ENCODE peak calls at places on chromosomes 16 and 17, in eight cellular contexts. N is naive thymus-derived CD4-positive, alpha-beta T cell; L is NCI-H748 treated with DMSO at 0.1 percent for 48 hours; K is omental fat pad; P is cardiac fibroblast; C is transverse colon; Y is T follicular helper cell; B is stimulated activated CD4-positive, alpha-beta T cell treated with anti-CD3 and anti-CD28 coated beads, Interleukin-1b, Interleukin-23, amount 100 ng/mL, for 24 hours. Z is an unnamed sample.

GRCh38 chr17:76146053-76146875 is 5.2 kb upstream of the FOXJ1 start:
- DNase-seq in N (no peak), L (no peak), K (no peak), P (peak; percentile 2), C (no peak), Y (no peak), B (no peak), Z (no peak)

GRCh38 chr16:65070831-65071230 is 51.0 kb downstream of the CDH11 start:
- DNase-seq in N (no peak), L (no peak), K (no peak), P (peak; percentile 99), C (peak; percentile 52), Y (no peak), B (no peak), Z (peak; percentile 15)

GRCh38 chr17:9987779-9988585 is 82.9 kb upstream of the RCVRN start:
- DNase-seq in N (peak; percentile 15), L (no peak), K (no peak), P (peak; percentile 14), C (peak; percentile 21), Y (no peak), B (no peak), Z (peak; percentile 58)

GRCh38 chr17:78624461-78625216 is 47.4 kb upstream of the DNAH17 start:
- DNase-seq in N (no peak), L (no peak), K (no peak), P (no peak), C (no peak), Y (no peak), B (no peak), Z (no peak)

GRCh38 chr16:85126731-85127662 is 14.7 kb upstream of the CIBAR2 start:
- DNase-seq in N (no peak), L (no peak), K (no peak), P (peak; percentile 71), C (no peak), Y (no peak), B (no peak), Z (peak; percentile 87)

GRCh38 chr17:2123467-2124251 is 68.8 kb downstream of the HIC1 start:
- DNase-seq in N (no peak), L (peak; percentile 37), K (no peak), P (peak; percentile 35), C (peak; percentile 44), Y (no peak), B (no peak), Z (no peak)

GRCh38 chr16:56617212-56618085 is 8.1 kb upstream of the MT1E start:
- DNase-seq in N (no peak), L (no peak), K (no peak), P (peak; percentile 78), C (peak; percentile 70), Y (peak; percentile 39), B (no peak), Z (no peak)

GRCh38 chr16:70269471-70269870 is 17.7 kb upstream of the EXOSC6 start:
- DNase-seq in N (no peak), L (no peak), K (no peak), P (no peak), C (no peak), Y (no peak), B (no peak), Z (no peak)

GRCh38 chr17:68807998-68808772 is 147.0 kb downstream of the ABCA8 start:
- DNase-seq in N (no peak), L (no peak), K (no peak), P (peak; percentile 17), C (no peak), Y (no peak), B (no peak), Z (no peak)

GRCh38 chr17:1223662-1224061 is 43.9 kb upstream of the ABR start:
- DNase-seq in N (no peak), L (no peak), K (no peak), P (no peak), C (no peak), Y (no peak), B (no peak), Z (no peak)

GRCh38 chr17:65017375-65017774 is 39.2 kb downstream of the GNA13 start:
- DNase-seq in N (no peak), L (no peak), K (no peak), P (no peak), C (no peak), Y (no peak), B (no peak), Z (no peak)

GRCh38 chr17:16442141-16442540 is 26.8 kb downstream of the TRPV2 start:
- DNase-seq in N (no peak), L (no peak), K (no peak), P (peak; percentile 46), C (no peak), Y (no peak), B (no peak), Z (no peak)

GRCh38 chr17:45102856-45103255 is 29.5 kb downstream of the PLCD3 start:
- DNase-seq in N (no peak), L (no peak), K (no peak), P (no peak), C (no peak), Y (no peak), B (no peak), Z (no peak)

GRCh38 chr16:48540222-48540900 is 69.6 kb downstream of the N4BP1 start:
- DNase-seq in N (no peak), L (no peak), K (no peak), P (no peak), C (no peak), Y (no peak), B (no peak), Z (no peak)

GRCh38 chr17:1087381-1088241 is 90.7 kb downstream of the TIMM22 start:
- DNase-seq in N (no peak), L (peak; percentile 96), K (no peak), P (no peak), C (peak; percentile 85), Y (no peak), B (no peak), Z (peak; percentile 89)

GRCh38 chr17:57957120-57957850 is 2.1 kb upstream of the CUEDC1 start:
- DNase-seq in N (no peak), L (no peak), K (no peak), P (no peak), C (no peak), Y (no peak), B (no peak), Z (peak; percentile 10)

GRCh38 chr17:44677136-44677535 is 12.4 kb downstream of the CCDC43 start:
- DNase-seq in N (no peak), L (no peak), K (no peak), P (peak; percentile 34), C (no peak), Y (no peak), B (no peak), Z (no peak)

GRCh38 chr17:34178047-34178446 is 77.0 kb upstream of the CCL2 start:
- DNase-seq in N (no peak), L (no peak), K (no peak), P (peak; percentile 33), C (no peak), Y (no peak), B (no peak), Z (no peak)

GRCh38 chr17:30908717-30909420 is 2.8 kb upstream of the TEFM start:
- DNase-seq in N (no peak), L (no peak), K (no peak), P (no peak), C (no peak), Y (no peak), B (no peak), Z (no peak)

GRCh38 chr16:10892782-10893181 is 15.8 kb downstream of the CIITA start:
- DNase-seq in N (no peak), L (no peak), K (no peak), P (no peak), C (no peak), Y (no peak), B (no peak), Z (no peak)